ENCODE peak calls at places on chromosome 6, in five cellular contexts. X is kidney epithelial cell, R is mesendoderm, Q is epithelial cell of esophagus, S is body of pancreas. W is an unnamed sample.
A peak's percentile ranks its signal among the peaks of the same experiment; 100 is the strongest.

GRCh38 chr6:56235245-56235644 is 12.1 kb downstream of the COL21A1 start:
- DNase-seq in X (no peak), R (no peak), Q (peak; percentile 46), S (no peak), W (no peak)

GRCh38 chr6:8108031-8108660 is 5.8 kb upstream of the EEF1E1 start:
- DNase-seq in X (no peak), R (peak; percentile 15), Q (peak; percentile 91), S (no peak), W (peak; percentile 67)

GRCh38 chr6:34549056-34549803 is 6.9 kb downstream of the SPDEF start:
- DNase-seq in X (no peak), R (no peak), Q (peak; percentile 71), S (no peak), W (no peak)

GRCh38 chr6:1986454-1987243 is 258.8 kb downstream of the GMDS start:
- DNase-seq in X (no peak), R (no peak), Q (no peak), S (no peak), W (no peak)

GRCh38 chr6:70345619-70346018 is 42.7 kb upstream of the COL9A1 start:
- DNase-seq in X (no peak), R (no peak), Q (peak; percentile 24), S (no peak), W (no peak)

GRCh38 chr6:24658573-24659511 is 7.9 kb downstream of the TDP2 start:
- DNase-seq in X (no peak), R (peak; percentile 89), Q (peak; percentile 93), S (no peak), W (no peak)

GRCh38 chr6:136439514-136440186 is 110.6 kb downstream of the MAP7 start:
- DNase-seq in X (no peak), R (no peak), Q (peak; percentile 40), S (no peak), W (peak; percentile 36)

GRCh38 chr6:113829702-113830058 is 27.5 kb upstream of the MARCKS start:
- DNase-seq in X (peak; percentile 44), R (no peak), Q (no peak), S (no peak), W (peak; percentile 40)

GRCh38 chr6:35240838-35241801 is 18.4 kb upstream of the ZNF76 start:
- DNase-seq in X (no peak), R (peak; percentile 84), Q (peak; percentile 72), S (peak; percentile 70), W (no peak)

GRCh38 chr6:57069920-57070331 is 20.1 kb upstream of the ZNF451 start:
- DNase-seq in X (no peak), R (peak; percentile 45), Q (no peak), S (no peak), W (no peak)

GRCh38 chr6:63731946-63732735 is 96.5 kb downstream of the PHF3 start:
- DNase-seq in X (no peak), R (no peak), Q (peak; percentile 61), S (no peak), W (no peak)

GRCh38 chr6:43927525-43928210 is 157.7 kb downstream of the VEGFA start:
- DNase-seq in X (no peak), R (no peak), Q (peak; percentile 62), S (no peak), W (no peak)

GRCh38 chr6:32073066-32073465 is 34.9 kb downstream of the CYP21A2 start:
- DNase-seq in X (no peak), R (no peak), Q (no peak), S (no peak), W (no peak)

GRCh38 chr6:145887969-145888368 is 73.4 kb upstream of the FBXO30 start:
- DNase-seq in X (no peak), R (peak; percentile 8), Q (peak; percentile 22), S (no peak), W (no peak)

GRCh38 chr6:135481786-135482369 is 15.7 kb downstream of the AHI1 start:
- DNase-seq in X (no peak), R (no peak), Q (no peak), S (no peak), W (no peak)

GRCh38 chr6:106556368-106556960 is 72.8 kb downstream of the RTN4IP1 start:
- DNase-seq in X (no peak), R (no peak), Q (no peak), S (no peak), W (no peak)

GRCh38 chr6:139852484-139853140 is 478.2 kb upstream of the CITED2 start:
- DNase-seq in X (peak; percentile 32), R (peak; percentile 26), Q (peak; percentile 42), S (no peak), W (no peak)

GRCh38 chr6:75386050-75386770 is 101.6 kb upstream of the TMEM30A start:
- DNase-seq in X (no peak), R (no peak), Q (peak; percentile 13), S (no peak), W (no peak)

GRCh38 chr6:73455865-73456629 is 4.0 kb upstream of the CGAS start:
- DNase-seq in X (no peak), R (no peak), Q (peak; percentile 88), S (no peak), W (no peak)

GRCh38 chr6:33213989-33214335 is 5.7 kb downstream of the RING1 start:
- DNase-seq in X (no peak), R (no peak), Q (no peak), S (no peak), W (no peak)
- H3K4me3 ChIP-seq in X (peak overlapping the region; percentile 41), R (no peak overlapping the region), Q (peak overlapping the region; percentile 58), S (no peak overlapping the region), W (peak overlapping the region; percentile 53)

GRCh38 chr6:30983439-30983838 is at the start of gene MUC21:
- DNase-seq in X (no peak), R (no peak), Q (no peak), S (no peak), W (no peak)
- H3K4me3 ChIP-seq in X (no peak within 1 kb of the TSS), R (no peak within 1 kb of the TSS), Q (no peak within 1 kb of the TSS), S (no peak within 1 kb of the TSS), W (no peak within 1 kb of the TSS)

GRCh38 chr6:158642805-158643489 is 1.6 kb downstream of the DYNLT1 start:
- DNase-seq in X (no peak), R (no peak), Q (peak; percentile 51), S (no peak), W (no peak)
- H3K4me3 ChIP-seq in X (no peak overlapping the region), R (no peak overlapping the region), Q (peak overlapping the region; percentile 88), S (no peak overlapping the region), W (peak overlapping the region; percentile 75)

GRCh38 chr6:164455835-164456234 is 853.6 kb downstream of the C6orf118 start:
- DNase-seq in X (no peak), R (peak; percentile 30), Q (no peak), S (no peak), W (no peak)
- H3K4me3 ChIP-seq in X (no peak overlapping the region), R (no peak overlapping the region), Q (no peak overlapping the region), S (no peak overlapping the region), W (no peak overlapping the region)

GRCh38 chr6:166343157-166343502 is 785 bp upstream of the SFT2D1 start:
- DNase-seq in X (no peak), R (no peak), Q (peak; percentile 16), S (no peak), W (no peak)
- H3K4me3 ChIP-seq in X (peak overlapping the region; percentile 99), R (peak overlapping the region; percentile 22), Q (peak overlapping the region; percentile 89), S (no peak overlapping the region), W (peak overlapping the region; percentile 96)

DNA sequence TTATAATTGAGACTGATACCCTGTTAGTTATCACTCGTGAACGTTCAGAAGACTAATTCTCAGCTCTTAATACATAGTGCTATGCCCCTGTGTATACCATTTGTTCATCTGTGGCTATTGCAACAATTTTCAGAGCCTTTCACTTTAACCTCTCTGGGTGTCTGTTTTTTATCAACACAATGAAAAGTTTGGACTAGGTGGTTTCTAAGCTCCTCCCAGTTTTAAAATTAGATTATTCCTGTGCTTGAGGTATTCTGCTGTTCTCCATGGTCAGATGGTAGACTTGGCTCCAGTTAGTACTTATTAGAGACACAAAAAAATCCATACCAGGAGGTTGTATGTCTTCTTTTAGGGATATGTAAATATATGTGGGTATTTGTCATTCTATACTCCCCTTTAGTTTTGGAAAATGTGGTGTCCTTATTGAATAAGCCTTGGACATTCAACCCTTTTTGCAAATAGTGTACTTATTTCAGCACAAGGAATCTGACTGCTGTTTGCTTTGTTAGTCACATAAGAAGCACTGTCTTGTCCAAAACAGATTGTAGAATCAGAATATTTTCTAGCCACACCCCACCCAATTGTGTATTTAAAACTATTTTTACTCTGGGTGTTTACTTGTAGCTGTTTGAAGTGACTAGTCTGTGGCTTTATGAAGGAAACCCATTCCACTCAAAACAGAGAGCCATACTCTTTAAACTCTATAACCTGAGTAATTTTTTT is 2.0 kb upstream of the COL10A1 start:
- DNase-seq in X (no peak), R (no peak), Q (peak; percentile 4), S (no peak), W (no peak)
- H3K4me3 ChIP-seq in X (no peak overlapping the region), R (no peak overlapping the region), Q (no peak overlapping the region), S (no peak overlapping the region), W (no peak overlapping the region)

GRCh38 chr6:29977425-29977727 is 35.0 kb downstream of the HLA-A start:
- DNase-seq in X (no peak), R (no peak), Q (no peak), S (no peak), W (no peak)

GRCh38 chr6:29976588-29977424 is 34.5 kb downstream of the HLA-A start:
- DNase-seq in X (no peak), R (peak; percentile 91), Q (peak; percentile 72), S (peak; percentile 85), W (peak; percentile 24)

GRCh38 chr6:29975561-29975907 is 33.2 kb downstream of the HLA-A start:
- DNase-seq in X (no peak), R (no peak), Q (no peak), S (no peak), W (no peak)

GRCh38 chr6:29976253-29976587 is 33.9 kb downstream of the HLA-A start:
- DNase-seq in X (no peak), R (no peak), Q (no peak), S (no peak), W (no peak)

GRCh38 chr6:29974901-29975560 is 32.7 kb downstream of the HLA-A start:
- DNase-seq in X (no peak), R (peak; percentile 58), Q (no peak), S (no peak), W (no peak)
- H3K4me3 ChIP-seq in X (no peak overlapping the region), R (no peak overlapping the region), Q (no peak overlapping the region), S (peak overlapping the region; percentile 28), W (peak overlapping the region; percentile 17)

GRCh38 chr6:50846109-50846859 is 27.6 kb downstream of the TFAP2B start:
- DNase-seq in X (no peak), R (peak; percentile 72), Q (no peak), S (no peak), W (no peak)
- H3K4me3 ChIP-seq in X (no peak overlapping the region), R (no peak overlapping the region), Q (no peak overlapping the region), S (no peak overlapping the region), W (no peak overlapping the region)

DNA sequence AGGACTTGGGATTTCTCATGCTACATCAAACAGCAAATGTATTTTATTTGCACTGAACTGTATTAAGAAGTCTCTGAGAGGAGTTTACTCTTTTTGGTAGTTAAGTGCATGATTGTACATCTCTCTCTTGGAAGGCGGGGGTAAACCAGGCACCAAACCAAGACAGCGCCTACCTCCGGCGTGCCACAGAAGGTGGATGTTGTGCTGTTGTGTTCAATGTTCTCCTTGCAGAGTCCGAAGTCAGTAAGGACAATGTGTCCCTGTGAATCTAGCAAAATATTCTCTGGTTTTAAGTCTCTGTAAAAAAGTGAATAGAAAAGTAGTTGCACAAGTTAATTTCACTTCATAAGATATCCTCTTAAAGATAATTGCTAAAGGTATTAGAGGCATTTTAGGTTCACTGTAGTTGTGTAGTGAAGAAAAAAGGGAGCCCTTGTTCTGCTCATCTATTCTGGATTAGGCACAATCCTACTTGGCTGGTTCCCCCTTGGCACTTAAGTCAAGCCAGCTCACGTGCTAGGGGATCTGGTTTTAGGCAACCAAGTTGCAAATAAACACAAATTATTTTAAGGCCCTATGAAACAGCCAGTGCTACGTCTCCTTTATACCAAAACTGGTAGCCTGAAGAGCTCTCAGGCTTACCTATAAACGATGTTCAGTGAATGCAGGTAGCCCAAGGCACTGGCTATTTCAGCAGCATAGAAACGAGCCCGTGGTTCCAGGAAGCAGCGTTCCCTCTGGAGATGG is 119.8 kb upstream of the SLC2A12 start:
- DNase-seq in X (no peak), R (no peak), Q (no peak), S (no peak), W (no peak)
- H3K4me3 ChIP-seq in X (peak overlapping the region; percentile 79), R (no peak overlapping the region), Q (peak overlapping the region; percentile 95), S (peak overlapping the region; percentile 21), W (peak overlapping the region; percentile 99)